ENCODE peak calls at places on chromosomes 2 and 18, in ten cellular contexts. One of them, this sample, is unnamed.
A peak's percentile ranks its signal among the peaks of the same experiment; 100 is the strongest.

GRCh38 chr2:36069083-36069482 is 286.5 kb upstream of the CRIM1 start:
- DNase-seq in fibroblast of lung: no peak
- DNase-seq in neural progenitor cell: no peak
- DNase-seq in H1: no peak
- DNase-seq in heart right ventricle: no peak
- DNase-seq in esophagus squamous epithelium: no peak
- DNase-seq in endothelial cell of umbilical vein: no peak
- DNase-seq in colonic mucosa: no peak
- DNase-seq in heart left ventricle: no peak
- DNase-seq in Panc1: no peak
- DNase-seq in this sample: no peak

GRCh38 chr2:168136392-168136977 is 110.9 kb downstream of the STK39 start:
- DNase-seq in esophagus squamous epithelium: no peak
- DNase-seq in endothelial cell of umbilical vein: peak; percentile 57
- DNase-seq in H1: no peak
- DNase-seq in heart left ventricle: no peak
- DNase-seq in neural progenitor cell: peak; percentile 21
- DNase-seq in fibroblast of lung: peak; percentile 45
- DNase-seq in colonic mucosa: no peak
- DNase-seq in Panc1: peak; percentile 39
- DNase-seq in heart right ventricle: no peak
- DNase-seq in this sample: no peak

GRCh38 chr18:47163241-47163640 is 12.9 kb downstream of the IER3IP1 start:
- DNase-seq in fibroblast of lung: peak; percentile 73
- DNase-seq in Panc1: no peak
- DNase-seq in heart right ventricle: no peak
- DNase-seq in neural progenitor cell: no peak
- DNase-seq in esophagus squamous epithelium: no peak
- DNase-seq in colonic mucosa: no peak
- DNase-seq in heart left ventricle: no peak
- DNase-seq in H1: no peak
- DNase-seq in endothelial cell of umbilical vein: no peak
- DNase-seq in this sample: no peak

GRCh38 chr18:75218524-75218923 is 7.9 kb downstream of the TSHZ1 start:
- DNase-seq in Panc1: no peak
- DNase-seq in heart right ventricle: no peak
- DNase-seq in H1: no peak
- DNase-seq in neural progenitor cell: no peak
- DNase-seq in colonic mucosa: peak; percentile 80
- DNase-seq in fibroblast of lung: no peak
- DNase-seq in heart left ventricle: no peak
- DNase-seq in endothelial cell of umbilical vein: no peak
- DNase-seq in esophagus squamous epithelium: no peak
- DNase-seq in this sample: no peak

GRCh38 chr2:169276045-169276444 is 86.3 kb downstream of the LRP2 start:
- DNase-seq in fibroblast of lung: peak; percentile 3
- DNase-seq in Panc1: no peak
- DNase-seq in colonic mucosa: no peak
- DNase-seq in H1: no peak
- DNase-seq in heart left ventricle: no peak
- DNase-seq in esophagus squamous epithelium: no peak
- DNase-seq in heart right ventricle: no peak
- DNase-seq in endothelial cell of umbilical vein: peak; percentile 10
- DNase-seq in neural progenitor cell: no peak
- DNase-seq in this sample: no peak

GRCh38 chr2:223725494-223725893 is 111.9 kb downstream of the AP1S3 start:
- DNase-seq in neural progenitor cell: peak; percentile 78
- DNase-seq in esophagus squamous epithelium: no peak
- DNase-seq in endothelial cell of umbilical vein: peak; percentile 98
- DNase-seq in heart right ventricle: peak; percentile 53
- DNase-seq in fibroblast of lung: peak; percentile 98
- DNase-seq in Panc1: peak; percentile 90
- DNase-seq in colonic mucosa: peak; percentile 33
- DNase-seq in H1: peak; percentile 80
- DNase-seq in heart left ventricle: peak; percentile 92
- DNase-seq in this sample: no peak

GRCh38 chr2:213316001-213316735 is 31.9 kb downstream of the SPAG16 start:
- DNase-seq in endothelial cell of umbilical vein: no peak
- DNase-seq in colonic mucosa: no peak
- DNase-seq in neural progenitor cell: no peak
- DNase-seq in esophagus squamous epithelium: no peak
- DNase-seq in H1: no peak
- DNase-seq in heart right ventricle: no peak
- DNase-seq in Panc1: no peak
- DNase-seq in heart left ventricle: no peak
- DNase-seq in fibroblast of lung: peak; percentile 56
- DNase-seq in this sample: peak; percentile 28

GRCh38 chr2:119431155-119431975 is at the start of gene TMEM37:
- DNase-seq in esophagus squamous epithelium: no peak
- DNase-seq in Panc1: no peak
- DNase-seq in heart left ventricle: peak; percentile 68
- DNase-seq in neural progenitor cell: peak; percentile 94
- DNase-seq in colonic mucosa: peak; percentile 77
- DNase-seq in endothelial cell of umbilical vein: peak; percentile 52
- DNase-seq in heart right ventricle: peak; percentile 76
- DNase-seq in fibroblast of lung: peak; percentile 70
- DNase-seq in H1: peak; percentile 50
- DNase-seq in this sample: peak; percentile 80

GRCh38 chr2:45763797-45764196 is 112.3 kb downstream of the PRKCE start:
- DNase-seq in endothelial cell of umbilical vein: no peak
- DNase-seq in heart left ventricle: no peak
- DNase-seq in H1: no peak
- DNase-seq in heart right ventricle: no peak
- DNase-seq in esophagus squamous epithelium: no peak
- DNase-seq in Panc1: no peak
- DNase-seq in neural progenitor cell: no peak
- DNase-seq in fibroblast of lung: no peak
- DNase-seq in colonic mucosa: no peak
- DNase-seq in this sample: no peak

GRCh38 chr18:49910986-49911385 is 97.7 kb upstream of the ACAA2 start:
- DNase-seq in heart left ventricle: no peak
- DNase-seq in colonic mucosa: no peak
- DNase-seq in endothelial cell of umbilical vein: no peak
- DNase-seq in H1: no peak
- DNase-seq in Panc1: no peak
- DNase-seq in heart right ventricle: no peak
- DNase-seq in esophagus squamous epithelium: no peak
- DNase-seq in neural progenitor cell: no peak
- DNase-seq in fibroblast of lung: no peak
- DNase-seq in this sample: no peak

GRCh38 chr2:231413921-231414476 is 18.5 kb downstream of the B3GNT7 start:
- DNase-seq in Panc1: no peak
- DNase-seq in heart right ventricle: no peak
- DNase-seq in heart left ventricle: no peak
- DNase-seq in endothelial cell of umbilical vein: no peak
- DNase-seq in fibroblast of lung: no peak
- DNase-seq in neural progenitor cell: no peak
- DNase-seq in colonic mucosa: peak; percentile 84
- DNase-seq in H1: no peak
- DNase-seq in esophagus squamous epithelium: no peak
- DNase-seq in this sample: no peak

GRCh38 chr2:171893824-171894611 is at the start of gene SLC25A12:
- DNase-seq in neural progenitor cell: peak; percentile 90
- DNase-seq in Panc1: peak; percentile 32
- DNase-seq in endothelial cell of umbilical vein: peak; percentile 81
- DNase-seq in colonic mucosa: peak; percentile 85
- DNase-seq in H1: no peak
- DNase-seq in heart right ventricle: peak; percentile 85
- DNase-seq in heart left ventricle: peak; percentile 88
- DNase-seq in fibroblast of lung: peak; percentile 81
- DNase-seq in esophagus squamous epithelium: peak; percentile 29
- DNase-seq in this sample: peak; percentile 90

GRCh38 chr2:151637284-151637781 is 96.9 kb downstream of the NEB start:
- DNase-seq in heart right ventricle: peak; percentile 6
- DNase-seq in neural progenitor cell: no peak
- DNase-seq in endothelial cell of umbilical vein: no peak
- DNase-seq in Panc1: no peak
- DNase-seq in colonic mucosa: no peak
- DNase-seq in heart left ventricle: peak; percentile 32
- DNase-seq in esophagus squamous epithelium: no peak
- DNase-seq in fibroblast of lung: no peak
- DNase-seq in H1: no peak
- DNase-seq in this sample: no peak

DNA sequence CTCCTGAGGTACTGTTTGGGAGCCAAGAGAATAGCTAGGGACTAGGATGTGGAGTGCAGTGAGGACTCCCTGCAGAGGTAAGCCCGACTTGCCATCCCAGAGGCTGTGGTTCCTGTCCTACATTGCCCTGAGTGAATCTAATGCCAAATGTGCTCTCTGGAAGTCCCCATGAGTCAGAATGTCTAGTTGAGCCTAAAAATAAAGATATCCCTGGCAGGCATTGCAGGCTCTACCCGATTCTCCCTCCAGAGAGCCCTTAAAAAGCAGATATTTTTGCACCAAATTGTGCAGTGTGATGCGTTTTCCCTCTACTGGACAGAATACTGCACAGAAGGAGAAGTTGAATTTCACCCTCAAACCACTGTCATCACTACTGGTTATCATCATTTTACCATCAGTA is 98.1 kb downstream of the MARCHF4 start:
- DNase-seq in heart left ventricle: no peak
- DNase-seq in neural progenitor cell: no peak
- DNase-seq in heart right ventricle: no peak
- DNase-seq in endothelial cell of umbilical vein: no peak
- DNase-seq in fibroblast of lung: peak; percentile 33
- DNase-seq in colonic mucosa: no peak
- DNase-seq in Panc1: no peak
- DNase-seq in H1: no peak
- DNase-seq in esophagus squamous epithelium: no peak
- DNase-seq in this sample: no peak
- TF ChIP-seq CTCF in heart left ventricle: no peak
- TF ChIP-seq CTCF in neural progenitor cell: no peak
- TF ChIP-seq CTCF in heart right ventricle: no peak
- TF ChIP-seq CTCF in endothelial cell of umbilical vein: no peak
- TF ChIP-seq CTCF in fibroblast of lung: no peak
- TF ChIP-seq CTCF in colonic mucosa: no peak
- TF ChIP-seq CTCF in Panc1: no peak
- TF ChIP-seq CTCF in H1: no peak
- TF ChIP-seq CTCF in esophagus squamous epithelium: no peak
- TF ChIP-seq CTCF in this sample: no peak

GRCh38 chr2:134397146-134397896 is 143.4 kb downstream of the MGAT5 start:
- DNase-seq in Panc1: no peak
- DNase-seq in esophagus squamous epithelium: no peak
- DNase-seq in heart left ventricle: no peak
- DNase-seq in endothelial cell of umbilical vein: no peak
- DNase-seq in H1: no peak
- DNase-seq in colonic mucosa: peak; percentile 19
- DNase-seq in fibroblast of lung: no peak
- DNase-seq in neural progenitor cell: no peak
- DNase-seq in heart right ventricle: no peak
- DNase-seq in this sample: no peak
- H3K36me3 ChIP-seq in Panc1: no peaks in the 10 kb centered on the region
- H3K36me3 ChIP-seq in esophagus squamous epithelium: peaks cover 12% of the 10 kb centered on the region
- H3K36me3 ChIP-seq in heart left ventricle: no peaks in the 10 kb centered on the region
- H3K36me3 ChIP-seq in endothelial cell of umbilical vein: no peaks in the 10 kb centered on the region
- H3K36me3 ChIP-seq in H1: no peaks in the 10 kb centered on the region
- H3K36me3 ChIP-seq in colonic mucosa: no peaks in the 10 kb centered on the region
- H3K36me3 ChIP-seq in fibroblast of lung: no peaks in the 10 kb centered on the region
- H3K36me3 ChIP-seq in neural progenitor cell: no peaks in the 10 kb centered on the region
- H3K36me3 ChIP-seq in heart right ventricle: no peaks in the 10 kb centered on the region
- H3K36me3 ChIP-seq in this sample: no peaks in the 10 kb centered on the region

DNA sequence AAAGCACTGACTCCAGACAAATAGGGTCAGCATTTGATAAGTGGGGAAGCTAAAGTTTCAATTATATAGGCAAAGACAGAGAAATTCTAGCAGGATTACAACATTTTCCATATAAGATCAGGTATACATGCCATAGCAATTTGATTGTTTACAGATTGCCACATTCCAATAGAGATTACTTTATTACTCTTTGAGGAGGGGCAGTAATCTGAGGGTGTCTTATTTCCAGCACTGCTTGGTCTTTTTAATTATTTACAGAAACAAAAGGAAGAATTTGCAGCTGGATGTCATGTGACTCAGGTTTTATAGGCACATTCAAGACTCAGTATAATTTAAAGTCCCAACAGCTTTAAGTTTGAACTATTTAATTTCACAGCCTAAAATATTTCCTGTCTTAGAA is 42.5 kb upstream of the GPR39 start:
- DNase-seq in Panc1: no peak
- DNase-seq in fibroblast of lung: no peak
- DNase-seq in heart right ventricle: no peak
- DNase-seq in endothelial cell of umbilical vein: no peak
- DNase-seq in colonic mucosa: no peak
- DNase-seq in H1: no peak
- DNase-seq in heart left ventricle: no peak
- DNase-seq in neural progenitor cell: no peak
- DNase-seq in esophagus squamous epithelium: no peak
- DNase-seq in this sample: no peak
- H3K27ac ChIP-seq in Panc1: no peak overlapping the region
- H3K27ac ChIP-seq in fibroblast of lung: no peak overlapping the region
- H3K27ac ChIP-seq in heart right ventricle: no peak overlapping the region
- H3K27ac ChIP-seq in endothelial cell of umbilical vein: no peak overlapping the region
- H3K27ac ChIP-seq in colonic mucosa: peak overlapping the region; percentile 52
- H3K27ac ChIP-seq in H1: no peak overlapping the region
- H3K27ac ChIP-seq in heart left ventricle: no peak overlapping the region
- H3K27ac ChIP-seq in neural progenitor cell: no peak overlapping the region
- H3K27ac ChIP-seq in esophagus squamous epithelium: peak overlapping the region; percentile 42
- H3K27ac ChIP-seq in this sample: no peak overlapping the region

DNA sequence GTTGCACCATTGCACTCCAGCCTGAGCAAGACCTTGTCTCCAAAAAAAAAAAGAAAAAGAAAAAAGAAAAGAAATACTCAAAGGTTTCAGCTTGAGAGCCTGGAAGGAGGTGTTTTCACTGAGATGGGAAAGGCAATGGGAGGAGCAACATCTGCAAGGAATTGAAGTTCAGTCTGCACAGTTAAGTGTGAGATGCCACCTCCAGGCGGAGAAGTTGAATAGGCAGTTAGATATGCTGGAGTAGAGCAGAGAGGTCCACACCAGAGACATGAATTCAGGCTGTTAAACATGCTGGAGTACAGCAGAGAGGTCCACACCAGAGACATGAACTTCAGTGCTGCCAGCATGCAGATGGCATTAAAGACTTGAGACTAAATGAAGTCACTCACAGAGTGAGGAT is 41.4 kb upstream of the DTNB start:
- DNase-seq in esophagus squamous epithelium: no peak
- DNase-seq in H1: no peak
- DNase-seq in endothelial cell of umbilical vein: no peak
- DNase-seq in neural progenitor cell: no peak
- DNase-seq in heart left ventricle: no peak
- DNase-seq in heart right ventricle: no peak
- DNase-seq in Panc1: no peak
- DNase-seq in colonic mucosa: no peak
- DNase-seq in fibroblast of lung: no peak
- DNase-seq in this sample: no peak
- TF ChIP-seq CTCF in esophagus squamous epithelium: no peak
- TF ChIP-seq CTCF in H1: no peak
- TF ChIP-seq CTCF in endothelial cell of umbilical vein: no peak
- TF ChIP-seq CTCF in neural progenitor cell: no peak
- TF ChIP-seq CTCF in heart left ventricle: no peak
- TF ChIP-seq CTCF in heart right ventricle: no peak
- TF ChIP-seq CTCF in Panc1: no peak
- TF ChIP-seq CTCF in colonic mucosa: no peak
- TF ChIP-seq CTCF in fibroblast of lung: no peak
- TF ChIP-seq CTCF in this sample: no peak

GRCh38 chr2:127968610-127969339 is 59.1 kb downstream of the SAP130 start:
- DNase-seq in Panc1: no peak
- DNase-seq in H1: no peak
- DNase-seq in heart right ventricle: no peak
- DNase-seq in endothelial cell of umbilical vein: no peak
- DNase-seq in heart left ventricle: no peak
- DNase-seq in fibroblast of lung: no peak
- DNase-seq in colonic mucosa: no peak
- DNase-seq in neural progenitor cell: no peak
- DNase-seq in esophagus squamous epithelium: no peak
- DNase-seq in this sample: no peak
- H3K36me3 ChIP-seq in Panc1: no peaks in the 10 kb centered on the region
- H3K36me3 ChIP-seq in H1: peaks cover 2% of the 10 kb centered on the region
- H3K36me3 ChIP-seq in heart right ventricle: peaks cover 15% of the 10 kb centered on the region
- H3K36me3 ChIP-seq in endothelial cell of umbilical vein: peaks cover 6% of the 10 kb centered on the region
- H3K36me3 ChIP-seq in heart left ventricle: no peaks in the 10 kb centered on the region
- H3K36me3 ChIP-seq in fibroblast of lung: no peaks in the 10 kb centered on the region
- H3K36me3 ChIP-seq in colonic mucosa: no peaks in the 10 kb centered on the region
- H3K36me3 ChIP-seq in neural progenitor cell: peaks cover 7% of the 10 kb centered on the region
- H3K36me3 ChIP-seq in esophagus squamous epithelium: peaks cover 84% of the 10 kb centered on the region
- H3K36me3 ChIP-seq in this sample: no peaks in the 10 kb centered on the region

GRCh38 chr2:20453087-20453486 is 6.2 kb downstream of the RHOB start:
- DNase-seq in neural progenitor cell: no peak
- DNase-seq in H1: no peak
- DNase-seq in colonic mucosa: no peak
- DNase-seq in heart right ventricle: no peak
- DNase-seq in endothelial cell of umbilical vein: peak; percentile 48
- DNase-seq in Panc1: no peak
- DNase-seq in heart left ventricle: peak; percentile 8
- DNase-seq in esophagus squamous epithelium: no peak
- DNase-seq in fibroblast of lung: no peak
- DNase-seq in this sample: no peak
- H3K27ac ChIP-seq in neural progenitor cell: no peak overlapping the region
- H3K27ac ChIP-seq in H1: no peak overlapping the region
- H3K27ac ChIP-seq in colonic mucosa: no peak overlapping the region
- H3K27ac ChIP-seq in heart right ventricle: no peak overlapping the region
- H3K27ac ChIP-seq in endothelial cell of umbilical vein: peak overlapping the region; percentile 16
- H3K27ac ChIP-seq in Panc1: no peak overlapping the region
- H3K27ac ChIP-seq in heart left ventricle: no peak overlapping the region
- H3K27ac ChIP-seq in esophagus squamous epithelium: peak overlapping the region; percentile 100
- H3K27ac ChIP-seq in fibroblast of lung: no peak overlapping the region
- H3K27ac ChIP-seq in this sample: no peak overlapping the region

This sample was measured in pancreas.